ENCODE peak calls at places on chromosomes 7 and 10, in seven cellular contexts. One of them, this sample, is unnamed.

GRCh38 chr10:100909506-100910260 is 3.1 kb upstream of the SLF2 start:
- DNase-seq in AG10803: no peak
- DNase-seq in AG04449: no peak
- DNase-seq in CD4-positive, alpha-beta T cell: no peak
- DNase-seq in AG09319: no peak
- DNase-seq in prostate gland: no peak
- DNase-seq in breast epithelium: no peak
- DNase-seq in this sample: no peak

GRCh38 chr7:27551803-27552202 is 110.9 kb downstream of the HIBADH start:
- DNase-seq in breast epithelium: no peak
- DNase-seq in AG04449: no peak
- DNase-seq in AG10803: no peak
- DNase-seq in CD4-positive, alpha-beta T cell: no peak
- DNase-seq in prostate gland: no peak
- DNase-seq in AG09319: no peak
- DNase-seq in this sample: no peak

GRCh38 chr10:132373241-132373955 is 23.6 kb upstream of the PWWP2B start:
- DNase-seq in prostate gland: no peak
- DNase-seq in AG10803: no peak
- DNase-seq in AG09319: no peak
- DNase-seq in breast epithelium: no peak
- DNase-seq in CD4-positive, alpha-beta T cell: no peak
- DNase-seq in AG04449: no peak
- DNase-seq in this sample: no peak

GRCh38 chr7:139108256-139109187 is 998 bp downstream of the ZC3HAV1 start:
- DNase-seq in prostate gland: peak
- DNase-seq in AG04449: no peak
- DNase-seq in AG10803: peak
- DNase-seq in breast epithelium: no peak
- DNase-seq in CD4-positive, alpha-beta T cell: no peak
- DNase-seq in AG09319: no peak
- DNase-seq in this sample: no peak

GRCh38 chr10:27536437-27536836 is 32.3 kb downstream of the RAB18 start:
- DNase-seq in breast epithelium: no peak
- DNase-seq in AG04449: no peak
- DNase-seq in AG09319: no peak
- DNase-seq in prostate gland: no peak
- DNase-seq in AG10803: no peak
- DNase-seq in CD4-positive, alpha-beta T cell: no peak
- DNase-seq in this sample: no peak

GRCh38 chr7:149126662-149127321 is 668 bp upstream of the ZNF425 start:
- DNase-seq in breast epithelium: no peak
- DNase-seq in AG04449: no peak
- DNase-seq in CD4-positive, alpha-beta T cell: peak
- DNase-seq in AG09319: no peak
- DNase-seq in AG10803: peak
- DNase-seq in prostate gland: peak
- DNase-seq in this sample: no peak

GRCh38 chr7:7970113-7970619 is 1.6 kb downstream of the GLCCI1 start:
- DNase-seq in AG10803: no peak
- DNase-seq in CD4-positive, alpha-beta T cell: no peak
- DNase-seq in AG04449: no peak
- DNase-seq in AG09319: no peak
- DNase-seq in prostate gland: no peak
- DNase-seq in breast epithelium: no peak
- DNase-seq in this sample: no peak

GRCh38 chr7:70017371-70017770 is 419.1 kb downstream of the AUTS2 start:
- DNase-seq in AG09319: no peak
- DNase-seq in breast epithelium: no peak
- DNase-seq in AG04449: no peak
- DNase-seq in CD4-positive, alpha-beta T cell: no peak
- DNase-seq in AG10803: no peak
- DNase-seq in prostate gland: no peak
- DNase-seq in this sample: no peak

GRCh38 chr10:91162050-91162494 is 58.4 kb upstream of the PCGF5 start:
- DNase-seq in AG10803: peak
- DNase-seq in prostate gland: no peak
- DNase-seq in AG04449: no peak
- DNase-seq in breast epithelium: peak
- DNase-seq in CD4-positive, alpha-beta T cell: peak
- DNase-seq in AG09319: no peak
- DNase-seq in this sample: no peak

GRCh38 chr7:29113384-29114102 is 32.8 kb downstream of the CPVL start:
- DNase-seq in CD4-positive, alpha-beta T cell: no peak
- DNase-seq in breast epithelium: peak
- DNase-seq in prostate gland: no peak
- DNase-seq in AG09319: no peak
- DNase-seq in AG04449: no peak
- DNase-seq in AG10803: peak
- DNase-seq in this sample: no peak

GRCh38 chr10:110077436-110078120 is 69.8 kb downstream of the ADD3 start:
- DNase-seq in AG10803: peak
- DNase-seq in breast epithelium: no peak
- DNase-seq in prostate gland: no peak
- DNase-seq in AG09319: no peak
- DNase-seq in CD4-positive, alpha-beta T cell: no peak
- DNase-seq in AG04449: no peak
- DNase-seq in this sample: no peak

GRCh38 chr7:50868426-50869100 is 85.9 kb upstream of the GRB10 start:
- DNase-seq in AG10803: no peak
- DNase-seq in AG09319: no peak
- DNase-seq in AG04449: no peak
- DNase-seq in CD4-positive, alpha-beta T cell: no peak
- DNase-seq in breast epithelium: no peak
- DNase-seq in prostate gland: no peak
- DNase-seq in this sample: no peak

GRCh38 chr7:28315565-28316420 is 96.5 kb upstream of the CREB5 start:
- DNase-seq in breast epithelium: peak
- DNase-seq in AG04449: peak
- DNase-seq in AG09319: no peak
- DNase-seq in prostate gland: peak
- DNase-seq in CD4-positive, alpha-beta T cell: no peak
- DNase-seq in AG10803: peak
- DNase-seq in this sample: no peak

GRCh38 chr10:69742928-69743602 is 58.6 kb upstream of the COL13A1 start:
- DNase-seq in prostate gland: no peak
- DNase-seq in AG09319: no peak
- DNase-seq in AG04449: no peak
- DNase-seq in AG10803: peak
- DNase-seq in CD4-positive, alpha-beta T cell: no peak
- DNase-seq in breast epithelium: no peak
- DNase-seq in this sample: no peak
- TF ChIP-seq CTCF in prostate gland: no peak
- TF ChIP-seq CTCF in AG09319: peak
- TF ChIP-seq CTCF in AG04449: peak
- TF ChIP-seq CTCF in AG10803: peak
- TF ChIP-seq CTCF in CD4-positive, alpha-beta T cell: no peak
- TF ChIP-seq CTCF in breast epithelium: no peak
- TF ChIP-seq CTCF in this sample: peak

DNA sequence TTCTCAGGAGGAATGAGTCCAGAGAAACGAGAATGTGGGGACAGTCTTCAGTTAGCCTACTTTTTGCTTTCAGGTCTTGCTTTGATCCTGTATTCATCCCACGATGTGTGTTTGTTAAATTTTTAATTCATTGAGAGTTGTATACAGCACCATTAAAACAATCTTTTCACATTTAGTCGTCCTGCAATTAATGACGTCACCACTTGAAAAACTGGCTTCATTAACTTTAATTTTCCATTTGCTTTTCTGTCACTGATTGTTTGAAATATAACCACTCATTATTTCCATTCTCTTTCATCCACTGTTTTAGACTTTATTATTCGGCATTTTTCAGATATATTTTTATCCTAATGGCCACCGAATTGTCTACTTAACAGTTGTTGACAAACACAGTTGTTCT is 146.9 kb downstream of the TFEC start:
- DNase-seq in AG04449: no peak
- DNase-seq in prostate gland: no peak
- DNase-seq in AG09319: no peak
- DNase-seq in CD4-positive, alpha-beta T cell: no peak
- DNase-seq in AG10803: no peak
- DNase-seq in breast epithelium: no peak
- DNase-seq in this sample: no peak
- TF ChIP-seq CTCF in AG04449: no peak
- TF ChIP-seq CTCF in prostate gland: no peak
- TF ChIP-seq CTCF in AG09319: no peak
- TF ChIP-seq CTCF in CD4-positive, alpha-beta T cell: no peak
- TF ChIP-seq CTCF in AG10803: no peak
- TF ChIP-seq CTCF in breast epithelium: no peak
- TF ChIP-seq CTCF in this sample: no peak

GRCh38 chr7:81430761-81431160 is 339.1 kb downstream of the HGF start:
- DNase-seq in AG09319: no peak
- DNase-seq in breast epithelium: no peak
- DNase-seq in prostate gland: no peak
- DNase-seq in CD4-positive, alpha-beta T cell: no peak
- DNase-seq in AG04449: no peak
- DNase-seq in AG10803: no peak
- DNase-seq in this sample: no peak

GRCh38 chr7:81433692-81434331 is 336.0 kb downstream of the HGF start:
- DNase-seq in AG04449: no peak
- DNase-seq in AG10803: no peak
- DNase-seq in CD4-positive, alpha-beta T cell: no peak
- DNase-seq in AG09319: no peak
- DNase-seq in prostate gland: no peak
- DNase-seq in breast epithelium: no peak
- DNase-seq in this sample: no peak

GRCh38 chr7:81433196-81433595 is 336.7 kb downstream of the HGF start:
- DNase-seq in CD4-positive, alpha-beta T cell: no peak
- DNase-seq in AG10803: no peak
- DNase-seq in prostate gland: no peak
- DNase-seq in breast epithelium: no peak
- DNase-seq in AG04449: no peak
- DNase-seq in AG09319: no peak
- DNase-seq in this sample: no peak

GRCh38 chr7:81430150-81430549 is 339.7 kb downstream of the HGF start:
- DNase-seq in CD4-positive, alpha-beta T cell: no peak
- DNase-seq in AG04449: no peak
- DNase-seq in breast epithelium: no peak
- DNase-seq in AG10803: no peak
- DNase-seq in AG09319: no peak
- DNase-seq in prostate gland: no peak
- DNase-seq in this sample: no peak
- TF ChIP-seq CTCF in CD4-positive, alpha-beta T cell: no peak
- TF ChIP-seq CTCF in AG04449: no peak
- TF ChIP-seq CTCF in breast epithelium: no peak
- TF ChIP-seq CTCF in AG10803: no peak
- TF ChIP-seq CTCF in AG09319: no peak
- TF ChIP-seq CTCF in prostate gland: no peak
- TF ChIP-seq CTCF in this sample: no peak

GRCh38 chr10:63767512-63767911 is 246.3 kb downstream of the REEP3 start:
- DNase-seq in CD4-positive, alpha-beta T cell: no peak
- DNase-seq in prostate gland: no peak
- DNase-seq in AG10803: no peak
- DNase-seq in AG04449: no peak
- DNase-seq in breast epithelium: no peak
- DNase-seq in AG09319: no peak
- DNase-seq in this sample: no peak
- TF ChIP-seq CTCF in CD4-positive, alpha-beta T cell: no peak
- TF ChIP-seq CTCF in prostate gland: peak
- TF ChIP-seq CTCF in AG10803: peak
- TF ChIP-seq CTCF in AG04449: peak
- TF ChIP-seq CTCF in breast epithelium: no peak
- TF ChIP-seq CTCF in AG09319: peak
- TF ChIP-seq CTCF in this sample: peak

DNA sequence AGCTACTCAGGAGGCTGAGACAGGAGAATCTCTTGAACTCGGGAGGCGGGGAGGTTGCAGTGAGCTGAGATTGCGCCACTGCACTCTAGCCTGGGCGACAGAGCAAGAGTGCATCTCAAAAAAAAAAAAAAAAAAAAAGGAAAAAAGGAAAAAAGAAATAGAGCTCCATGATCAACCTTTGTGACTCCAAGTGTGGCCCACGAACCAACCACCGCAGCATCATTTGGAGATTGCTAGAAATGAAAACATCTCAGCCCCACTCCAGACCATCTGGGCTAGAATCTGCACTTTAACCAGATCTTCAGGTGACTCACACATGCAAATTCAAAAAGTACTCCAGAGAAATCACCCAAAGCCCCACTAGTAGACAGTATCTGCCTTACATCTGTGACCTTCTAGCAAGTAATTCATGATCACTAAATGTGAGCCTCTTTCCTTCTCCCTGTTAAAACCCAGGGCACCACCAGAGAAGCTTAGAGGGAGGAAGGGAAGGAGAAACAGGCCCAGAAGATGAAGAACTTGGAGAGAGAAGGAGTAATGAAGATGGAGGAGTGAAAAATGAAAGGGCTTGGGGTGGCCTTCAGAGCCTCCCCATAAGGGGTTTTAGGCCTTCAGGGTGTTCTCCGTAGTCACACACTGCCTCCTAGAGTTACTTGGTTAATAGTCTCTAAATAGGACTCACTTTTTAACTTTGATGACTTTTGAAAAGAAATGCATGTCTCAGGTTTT is 94.1 kb downstream of the SLC37A3 start:
- DNase-seq in prostate gland: no peak
- DNase-seq in AG04449: no peak
- DNase-seq in AG09319: no peak
- DNase-seq in breast epithelium: no peak
- DNase-seq in AG10803: peak
- DNase-seq in CD4-positive, alpha-beta T cell: peak
- DNase-seq in this sample: no peak
- TF ChIP-seq CTCF in prostate gland: no peak
- TF ChIP-seq CTCF in AG04449: no peak
- TF ChIP-seq CTCF in AG09319: peak
- TF ChIP-seq CTCF in breast epithelium: no peak
- TF ChIP-seq CTCF in AG10803: peak
- TF ChIP-seq CTCF in CD4-positive, alpha-beta T cell: peak
- TF ChIP-seq CTCF in this sample: peak

DNA sequence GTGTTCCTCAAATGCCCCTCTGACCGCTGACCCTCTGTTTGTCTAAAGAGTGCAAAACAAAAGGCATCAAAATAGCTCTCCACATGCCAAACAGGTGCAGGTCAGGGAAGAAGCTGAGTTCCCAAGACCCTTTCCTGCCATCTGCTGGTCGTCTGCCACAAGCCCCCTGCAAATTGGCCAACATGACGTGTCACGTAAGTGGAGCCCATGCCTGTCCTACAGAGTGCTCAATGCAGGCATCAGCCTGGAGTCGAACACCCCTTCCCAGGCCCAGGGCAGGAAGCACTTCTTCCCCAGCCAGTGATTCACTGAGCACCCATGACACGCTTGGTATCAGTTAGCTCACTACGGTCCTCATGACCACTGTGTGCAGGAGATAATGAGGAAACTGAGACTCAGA is 14.1 kb downstream of the TMEM72 start:
- DNase-seq in prostate gland: no peak
- DNase-seq in AG04449: no peak
- DNase-seq in AG10803: no peak
- DNase-seq in breast epithelium: no peak
- DNase-seq in CD4-positive, alpha-beta T cell: no peak
- DNase-seq in AG09319: no peak
- DNase-seq in this sample: no peak
- TF ChIP-seq CTCF in prostate gland: no peak
- TF ChIP-seq CTCF in AG04449: peak
- TF ChIP-seq CTCF in AG10803: no peak
- TF ChIP-seq CTCF in breast epithelium: no peak
- TF ChIP-seq CTCF in CD4-positive, alpha-beta T cell: no peak
- TF ChIP-seq CTCF in AG09319: peak
- TF ChIP-seq CTCF in this sample: no peak

This sample was measured in AG09309.